ENCODE peak calls at places on chromosomes 6 and 20, in five cellular contexts. E is Right ventricle myocardium superior, O is DMS79, B is NCI-H1092 treated with DMSO at 0.1 percent for 48 hours, S is kidney tubule cell. V is an unnamed sample.

GRCh38 chr6:17583811-17584210 is 16.3 kb upstream of the FAM8A1 start:
- DNase-seq in E (no peak), O (no peak), B (no peak), S (peak), V (no peak)

GRCh38 chr6:2810092-2810671 is 31.5 kb downstream of the SERPINB1 start:
- DNase-seq in E (no peak), O (no peak), B (no peak), S (peak), V (no peak)

GRCh38 chr6:108027594-108027993 is 46.9 kb downstream of the OSTM1 start:
- DNase-seq in E (no peak), O (no peak), B (peak), S (peak), V (no peak)

GRCh38 chr20:49297605-49298530 is 20.0 kb upstream of the ZNFX1 start:
- DNase-seq in E (peak), O (no peak), B (no peak), S (no peak), V (no peak)

GRCh38 chr6:105304366-105304765 is 98.5 kb downstream of the PREP start:
- DNase-seq in E (no peak), O (no peak), B (no peak), S (no peak), V (no peak)

GRCh38 chr6:55969501-55969900 is 94.1 kb upstream of the BMP5 start:
- DNase-seq in E (no peak), O (no peak), B (no peak), S (no peak), V (no peak)

GRCh38 chr6:47292944-47293343 is 16.8 kb downstream of the TNFRSF21 start:
- DNase-seq in E (no peak), O (no peak), B (no peak), S (peak), V (no peak)

GRCh38 chr6:39599341-39599740 is 125.9 kb downstream of the KIF6 start:
- DNase-seq in E (no peak), O (no peak), B (no peak), S (no peak), V (no peak)

GRCh38 chr20:56426926-56427325 is 14.9 kb downstream of the CASS4 start:
- DNase-seq in E (no peak), O (no peak), B (no peak), S (no peak), V (no peak)

GRCh38 chr20:43355610-43356009 is 102.1 kb upstream of the SRSF6 start:
- DNase-seq in E (no peak), O (no peak), B (no peak), S (no peak), V (no peak)

V was measured in NCI-H187.